ENCODE peak calls at places on chromosome 11, in nine cellular contexts. E is GM23338, G is HCT116, J is K562, S is sigmoid colon, A is suprapubic skin, K is endothelial cell of umbilical vein, L is H1, X is vagina. W is an unnamed sample.

GRCh38 chr11:73198677-73199076 is 19.4 kb upstream of the P2RY2 start:
- DNase-seq in K (peak), A (peak), J (no peak), L (no peak), E (peak), X (no peak), S (peak), G (peak), W (no peak)

GRCh38 chr11:75313457-75314272 is 37.8 kb downstream of the ARRB1 start:
- DNase-seq in K (peak), S (peak), J (peak), G (no peak), E (no peak), X (no peak), L (no peak), A (no peak), W (peak)

GRCh38 chr11:17906436-17906835 is 106.4 kb downstream of the SERGEF start:
- DNase-seq in K (no peak), X (no peak), E (peak), J (peak), G (no peak), S (no peak), L (peak), A (no peak), W (no peak)

GRCh38 chr11:96207459-96208449 is 135.2 kb downstream of the MAML2 start:
- DNase-seq in J (no peak), S (no peak), K (peak), A (no peak), X (no peak), G (no peak), E (no peak), L (no peak), W (no peak)

GRCh38 chr11:113356203-113356602 is 31.4 kb upstream of the ANKK1 start:
- DNase-seq in L (no peak), K (no peak), X (no peak), G (no peak), S (no peak), A (no peak), J (no peak), E (no peak), W (no peak)

GRCh38 chr11:87473174-87473573 is 435.4 kb downstream of the TMEM135 start:
- DNase-seq in G (no peak), L (no peak), E (no peak), S (no peak), X (no peak), J (no peak), K (no peak), A (no peak), W (no peak)

GRCh38 chr11:17827006-17827405 is 92.4 kb downstream of the KCNC1 start:
- DNase-seq in A (no peak), J (no peak), L (no peak), K (no peak), S (no peak), E (peak), G (no peak), X (no peak), W (no peak)

GRCh38 chr11:58395581-58395980 is 11.1 kb downstream of the OR5B3 start:
- DNase-seq in E (no peak), K (no peak), J (no peak), A (no peak), G (no peak), L (no peak), S (no peak), X (no peak), W (no peak)

GRCh38 chr11:87260811-87261210 is 223.1 kb downstream of the TMEM135 start:
- DNase-seq in X (no peak), A (no peak), L (no peak), G (no peak), J (no peak), E (no peak), S (no peak), K (peak), W (no peak)

GRCh38 chr11:105718641-105719040 is 108.8 kb downstream of the GRIA4 start:
- DNase-seq in K (no peak), G (no peak), E (peak), S (no peak), A (no peak), J (no peak), X (no peak), L (no peak), W (no peak)

GRCh38 chr11:34558211-34558610 is 44.6 kb upstream of the ELF5 start:
- DNase-seq in S (no peak), E (no peak), K (no peak), G (no peak), L (no peak), J (no peak), A (no peak), X (no peak), W (no peak)

GRCh38 chr11:69111578-69112247 is 44.0 kb upstream of the SMIM38 start:
- DNase-seq in J (no peak), K (no peak), L (no peak), S (no peak), G (no peak), X (no peak), E (no peak), A (no peak), W (no peak)

GRCh38 chr11:69114362-69114761 is 41.4 kb upstream of the SMIM38 start:
- DNase-seq in S (no peak), X (no peak), G (no peak), L (no peak), A (no peak), K (no peak), E (no peak), J (no peak), W (no peak)

GRCh38 chr11:69114811-69115523 is 40.8 kb upstream of the SMIM38 start:
- DNase-seq in X (no peak), K (no peak), S (no peak), G (no peak), A (no peak), E (no peak), L (no peak), J (no peak), W (peak)

GRCh38 chr11:69113226-69113625 is 42.5 kb upstream of the SMIM38 start:
- DNase-seq in K (no peak), S (no peak), J (no peak), A (no peak), E (no peak), L (no peak), X (no peak), G (no peak), W (no peak)

DNA sequence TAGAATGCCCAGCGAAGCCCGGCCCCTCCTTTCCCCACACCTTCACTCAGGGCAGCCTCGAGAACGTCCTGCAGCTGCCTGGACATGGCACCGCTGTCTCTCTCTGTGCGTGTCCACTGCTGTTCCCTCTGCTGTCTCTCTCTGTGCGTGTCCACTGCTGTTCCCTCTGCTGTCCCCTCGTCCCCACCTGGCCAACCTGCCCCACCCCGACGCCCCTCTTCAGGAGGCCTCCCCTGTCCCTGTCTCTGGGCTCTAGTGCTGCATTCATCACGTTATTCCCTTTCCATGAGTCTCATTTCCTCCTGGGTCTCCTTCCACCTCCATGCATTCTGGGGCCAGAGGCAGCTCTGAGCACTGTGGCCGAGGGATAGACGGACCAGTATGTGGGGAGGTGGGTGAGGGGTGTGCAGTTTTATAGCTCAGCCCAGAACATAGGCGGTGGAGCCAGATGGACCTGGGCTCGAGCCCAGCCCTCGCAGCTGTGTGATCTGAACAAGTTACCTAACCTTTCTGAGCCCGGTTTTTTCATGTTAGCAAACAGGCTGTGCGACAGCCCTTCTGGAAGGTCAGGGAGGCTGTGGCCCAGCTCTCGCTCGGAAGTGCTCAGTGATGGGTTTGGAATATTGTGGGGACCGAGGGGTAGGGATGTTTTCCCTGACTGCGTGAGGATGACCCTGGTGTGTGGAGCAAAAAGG is 41.9 kb upstream of the SMIM38 start:
- DNase-seq in S (no peak), G (no peak), K (no peak), J (no peak), E (no peak), X (no peak), L (no peak), A (no peak), W (no peak)
- H3K4me3 ChIP-seq in S (no peak), G (no peak), K (no peak), J (no peak), E (no peak), X (no peak), L (no peak), A (no peak), W (no peak)

DNA sequence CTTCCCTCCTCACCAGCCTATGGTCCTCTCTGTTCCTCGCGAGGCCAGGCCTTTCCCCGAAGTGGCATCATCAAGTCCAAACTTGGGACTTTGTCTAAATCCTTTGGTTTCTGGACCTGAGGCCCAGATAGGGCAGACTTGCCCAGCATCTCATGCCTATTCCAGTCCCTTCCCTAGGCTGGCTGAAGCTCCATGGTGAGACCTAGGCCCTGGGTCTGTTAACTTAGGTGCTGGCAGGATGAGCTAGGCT is 11.5 kb downstream of the RELA start:
- DNase-seq in J (no peak), L (no peak), A (no peak), G (no peak), E (no peak), K (no peak), X (no peak), S (no peak), W (no peak)
- TF ChIP-seq POLR2AphosphoS5 in J (no peak), L (no peak), A (no peak), G (no peak), E (no peak), K (no peak), X (no peak), S (no peak), W (no peak)

DNA sequence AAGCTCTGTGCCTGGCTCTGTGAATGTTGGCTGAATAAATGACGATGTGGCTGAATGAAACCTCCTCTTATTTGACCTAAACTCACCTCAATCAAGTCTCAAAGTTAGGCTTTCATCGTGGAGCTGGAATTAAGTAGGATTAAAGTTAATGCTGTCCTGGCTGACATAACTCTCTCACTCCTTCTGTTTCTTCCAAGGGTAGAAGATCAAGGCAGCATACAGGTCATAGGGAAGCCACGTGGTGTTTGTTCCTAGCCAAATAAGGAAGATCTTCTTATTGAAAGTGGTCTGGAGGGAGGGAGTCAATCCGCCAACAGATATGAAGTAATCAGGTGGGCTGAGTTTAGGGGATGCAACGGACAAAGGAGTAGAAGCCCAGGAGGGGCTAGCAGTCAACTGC is 59.5 kb downstream of the TRIM29 start:
- DNase-seq in X (no peak), E (no peak), A (no peak), S (no peak), J (no peak), L (no peak), G (no peak), K (no peak), W (no peak)
- H3K4me3 ChIP-seq in X (no peak), E (no peak), A (no peak), S (no peak), J (no peak), L (no peak), G (no peak), K (no peak), W (no peak)

DNA sequence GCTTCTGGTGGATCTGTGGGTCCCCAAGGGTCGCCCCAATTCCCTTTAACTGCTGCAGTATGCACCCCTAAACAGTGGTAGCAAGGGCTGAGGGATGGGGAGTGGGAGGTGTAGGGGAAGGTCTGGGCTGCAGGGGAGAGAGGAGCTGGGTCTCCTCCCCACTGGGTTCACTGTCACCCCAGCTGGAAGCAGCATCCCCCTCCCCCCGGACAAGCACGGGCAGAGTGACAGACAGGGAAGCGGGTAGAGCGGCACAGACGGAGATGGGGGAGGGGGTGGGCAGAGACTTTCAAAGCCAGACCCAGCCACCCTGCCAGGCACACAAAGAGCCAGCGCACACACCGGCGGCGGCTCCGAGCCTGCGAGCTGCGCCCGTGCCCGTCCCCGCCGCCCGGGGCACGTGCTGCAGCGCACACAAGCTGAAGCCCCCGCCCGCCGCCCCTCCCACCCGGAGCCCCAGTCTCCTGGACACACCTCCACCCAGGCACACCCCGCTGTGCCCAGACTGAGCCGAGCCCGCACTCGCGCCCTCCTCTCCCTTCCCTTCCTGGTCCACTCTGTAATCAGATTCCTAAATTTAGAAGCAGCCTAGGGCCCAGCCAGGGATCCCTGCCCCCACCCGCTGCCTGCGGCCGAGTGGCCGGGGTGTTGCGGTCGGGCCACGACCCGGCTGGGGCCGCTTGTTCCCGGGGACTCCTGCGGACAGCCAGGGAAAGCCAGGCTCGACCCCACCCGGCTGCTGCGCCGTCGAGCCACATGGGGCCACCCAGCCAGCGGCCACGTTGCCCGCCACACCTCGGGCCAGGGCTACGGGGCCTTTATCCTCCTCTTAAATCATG is 940 bp upstream of the RCOR2 start:
- DNase-seq in K (no peak), E (peak), J (peak), A (no peak), S (peak), G (peak), L (peak), X (no peak), W (peak)
- TF ChIP-seq POLR2AphosphoS5 in K (no peak), E (peak), J (no peak), A (no peak), S (no peak), G (peak), L (peak), X (no peak), W (no peak)

DNA sequence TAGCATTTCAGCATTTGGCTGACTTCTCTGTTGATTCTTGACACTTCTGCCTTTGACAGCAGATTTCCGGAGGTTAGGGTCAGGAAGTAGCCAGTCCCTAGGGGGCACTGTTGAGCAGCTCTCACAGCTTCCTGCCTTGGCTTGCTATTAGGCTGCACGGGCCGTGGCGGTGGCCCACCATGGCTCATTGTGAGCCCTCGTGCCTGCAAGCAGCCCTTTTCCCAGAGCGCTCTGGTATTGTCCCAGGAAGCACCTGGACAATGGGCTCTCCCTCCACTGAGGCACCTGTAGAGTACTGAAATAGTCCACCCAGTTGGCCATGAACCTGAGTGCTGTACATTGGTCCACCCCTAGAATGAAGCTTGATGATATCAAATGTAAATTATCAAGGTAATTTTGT is 100.2 kb upstream of the GAL start:
- DNase-seq in E (peak), L (peak), G (no peak), X (no peak), S (no peak), A (no peak), J (peak), K (peak), W (peak)
- H3K4me3 ChIP-seq in E (no peak), L (no peak), G (no peak), X (no peak), S (no peak), A (no peak), J (no peak), K (no peak), W (no peak)

GRCh38 chr11:69382131-69383128 is 88.5 kb downstream of the MYEOV start:
- DNase-seq in S (peak), K (no peak), X (no peak), L (peak), G (peak), A (peak), J (peak), E (peak), W (peak)
- TF ChIP-seq POLR2AphosphoS5 in S (no peak), K (no peak), X (no peak), L (no peak), G (peak), A (no peak), J (peak), E (no peak), W (no peak)

GRCh38 chr11:121416909-121417567 is 35.1 kb upstream of the SORL1 start:
- DNase-seq in E (no peak), L (no peak), X (peak), K (peak), J (no peak), A (peak), G (no peak), S (peak), W (peak)
- H3K4me3 ChIP-seq in E (no peak), L (no peak), X (no peak), K (no peak), J (no peak), A (no peak), G (no peak), S (no peak), W (no peak)